ENCODE peak calls at places on chromosome 18, in four cellular contexts. One of them, this sample, is unnamed.

GRCh38 chr18:79695269-79695668 is 15.7 kb downstream of the CTDP1 start:
- DNase-seq in body of pancreas: no peak
- DNase-seq in prostate gland: no peak
- DNase-seq in A549: no peak
- DNase-seq in this sample: no peak

GRCh38 chr18:3604626-3605408 is 154.8 kb downstream of the TGIF1 start:
- DNase-seq in A549: no peak
- DNase-seq in prostate gland: no peak
- DNase-seq in body of pancreas: peak
- DNase-seq in this sample: no peak

GRCh38 chr18:10404148-10404547 is 50.3 kb upstream of the APCDD1 start:
- DNase-seq in body of pancreas: no peak
- DNase-seq in prostate gland: no peak
- DNase-seq in A549: no peak
- DNase-seq in this sample: no peak

GRCh38 chr18:32435631-32436500 is 34.8 kb downstream of the GAREM1 start:
- DNase-seq in prostate gland: no peak
- DNase-seq in A549: no peak
- DNase-seq in body of pancreas: no peak
- DNase-seq in this sample: no peak

GRCh38 chr18:74897971-74898657 is 300.4 kb downstream of the ZNF407 start:
- DNase-seq in prostate gland: no peak
- DNase-seq in body of pancreas: no peak
- DNase-seq in A549: no peak
- DNase-seq in this sample: no peak

GRCh38 chr18:63344263-63344662 is 22.7 kb downstream of the KDSR start:
- DNase-seq in body of pancreas: no peak
- DNase-seq in prostate gland: no peak
- DNase-seq in A549: no peak
- DNase-seq in this sample: no peak

GRCh38 chr18:68840554-68841263 is 42.8 kb downstream of the CCDC102B start:
- DNase-seq in prostate gland: no peak
- DNase-seq in A549: peak
- DNase-seq in body of pancreas: peak
- DNase-seq in this sample: no peak

GRCh38 chr18:36572135-36572856 is 256.5 kb downstream of the TPGS2 start:
- DNase-seq in A549: peak
- DNase-seq in body of pancreas: peak
- DNase-seq in prostate gland: peak
- DNase-seq in this sample: no peak

GRCh38 chr18:31097666-31098065 is 4.6 kb downstream of the DSC2 start:
- DNase-seq in body of pancreas: no peak
- DNase-seq in prostate gland: no peak
- DNase-seq in A549: no peak
- DNase-seq in this sample: peak

GRCh38 chr18:26652501-26652900 is 104.1 kb upstream of the KCTD1 start:
- DNase-seq in prostate gland: no peak
- DNase-seq in A549: no peak
- DNase-seq in body of pancreas: no peak
- DNase-seq in this sample: no peak

GRCh38 chr18:67094123-67094522 is 422.4 kb downstream of the DSEL start:
- DNase-seq in A549: no peak
- DNase-seq in prostate gland: no peak
- DNase-seq in body of pancreas: no peak
- DNase-seq in this sample: no peak

GRCh38 chr18:43789234-43790000 is 512.1 kb upstream of the SYT4 start:
- DNase-seq in prostate gland: no peak
- DNase-seq in A549: no peak
- DNase-seq in body of pancreas: peak
- DNase-seq in this sample: no peak

GRCh38 chr18:78584167-78585022 is 395.2 kb upstream of the SALL3 start:
- DNase-seq in prostate gland: no peak
- DNase-seq in body of pancreas: no peak
- DNase-seq in A549: no peak
- DNase-seq in this sample: no peak

GRCh38 chr18:68623342-68623741 is 91.6 kb downstream of the TMX3 start:
- DNase-seq in prostate gland: peak
- DNase-seq in body of pancreas: peak
- DNase-seq in A549: peak
- DNase-seq in this sample: no peak

GRCh38 chr18:6759579-6759978 is 30.1 kb downstream of the ARHGAP28 start:
- DNase-seq in A549: no peak
- DNase-seq in body of pancreas: no peak
- DNase-seq in prostate gland: no peak
- DNase-seq in this sample: no peak
- TF ChIP-seq POLR2A in A549: no peak
- TF ChIP-seq POLR2A in body of pancreas: no peak
- TF ChIP-seq POLR2A in prostate gland: no peak
- TF ChIP-seq POLR2A in this sample: no peak

DNA sequence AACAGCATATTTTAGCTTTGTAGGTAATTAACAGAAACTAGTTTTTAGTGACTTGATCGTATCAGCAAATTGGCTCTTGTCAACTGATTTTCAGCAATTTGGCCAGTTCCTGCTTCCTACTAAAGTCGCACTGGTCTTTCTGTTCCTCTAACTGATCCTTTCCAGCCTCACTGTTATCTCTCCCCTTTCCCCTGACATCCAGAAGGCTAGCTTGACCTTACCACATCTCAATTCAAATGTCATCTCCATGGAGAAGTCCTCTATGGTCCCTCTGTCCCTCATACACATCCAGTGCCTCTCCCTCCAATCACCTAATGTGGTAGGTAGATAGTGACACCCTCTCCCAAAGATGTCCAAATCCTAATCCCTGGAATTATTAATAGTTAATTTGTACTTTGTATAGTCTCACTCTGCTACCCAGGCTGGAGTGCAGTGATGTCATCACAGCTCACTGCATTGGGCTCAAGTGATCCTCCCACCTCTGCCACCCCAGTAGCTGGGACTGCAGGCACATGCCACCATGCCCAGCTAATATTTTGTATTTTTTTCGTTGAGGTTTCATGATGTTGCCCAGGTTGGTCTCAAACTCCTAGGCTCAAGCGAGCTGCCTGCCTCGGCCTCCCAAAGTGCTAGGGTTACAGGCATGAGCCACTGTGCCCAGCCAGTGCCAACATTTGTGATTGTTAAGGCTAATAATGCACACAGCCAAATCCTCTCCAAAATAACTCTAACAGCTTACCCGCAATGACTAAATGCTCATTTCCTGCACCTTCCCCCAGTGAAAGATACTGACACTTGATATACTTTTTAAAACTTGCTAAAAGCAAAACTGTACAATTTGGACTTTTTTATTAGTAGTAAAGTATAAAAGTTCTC is 16.9 kb downstream of the PSTPIP2 start:
- DNase-seq in prostate gland: no peak
- DNase-seq in A549: no peak
- DNase-seq in body of pancreas: no peak
- DNase-seq in this sample: no peak
- H3K27ac ChIP-seq in prostate gland: no peak
- H3K27ac ChIP-seq in A549: no peak
- H3K27ac ChIP-seq in body of pancreas: no peak
- H3K27ac ChIP-seq in this sample: no peak

GRCh38 chr18:50973367-50974126 is 5.7 kb downstream of the ELAC1 start:
- DNase-seq in A549: peak
- DNase-seq in body of pancreas: peak
- DNase-seq in prostate gland: no peak
- DNase-seq in this sample: no peak

GRCh38 chr18:50969448-50969847 is 1.6 kb downstream of the ELAC1 start:
- DNase-seq in prostate gland: no peak
- DNase-seq in body of pancreas: no peak
- DNase-seq in A549: no peak
- DNase-seq in this sample: no peak

GRCh38 chr18:50970006-50970405 is 2.2 kb downstream of the ELAC1 start:
- DNase-seq in prostate gland: peak
- DNase-seq in body of pancreas: peak
- DNase-seq in A549: no peak
- DNase-seq in this sample: no peak

DNA sequence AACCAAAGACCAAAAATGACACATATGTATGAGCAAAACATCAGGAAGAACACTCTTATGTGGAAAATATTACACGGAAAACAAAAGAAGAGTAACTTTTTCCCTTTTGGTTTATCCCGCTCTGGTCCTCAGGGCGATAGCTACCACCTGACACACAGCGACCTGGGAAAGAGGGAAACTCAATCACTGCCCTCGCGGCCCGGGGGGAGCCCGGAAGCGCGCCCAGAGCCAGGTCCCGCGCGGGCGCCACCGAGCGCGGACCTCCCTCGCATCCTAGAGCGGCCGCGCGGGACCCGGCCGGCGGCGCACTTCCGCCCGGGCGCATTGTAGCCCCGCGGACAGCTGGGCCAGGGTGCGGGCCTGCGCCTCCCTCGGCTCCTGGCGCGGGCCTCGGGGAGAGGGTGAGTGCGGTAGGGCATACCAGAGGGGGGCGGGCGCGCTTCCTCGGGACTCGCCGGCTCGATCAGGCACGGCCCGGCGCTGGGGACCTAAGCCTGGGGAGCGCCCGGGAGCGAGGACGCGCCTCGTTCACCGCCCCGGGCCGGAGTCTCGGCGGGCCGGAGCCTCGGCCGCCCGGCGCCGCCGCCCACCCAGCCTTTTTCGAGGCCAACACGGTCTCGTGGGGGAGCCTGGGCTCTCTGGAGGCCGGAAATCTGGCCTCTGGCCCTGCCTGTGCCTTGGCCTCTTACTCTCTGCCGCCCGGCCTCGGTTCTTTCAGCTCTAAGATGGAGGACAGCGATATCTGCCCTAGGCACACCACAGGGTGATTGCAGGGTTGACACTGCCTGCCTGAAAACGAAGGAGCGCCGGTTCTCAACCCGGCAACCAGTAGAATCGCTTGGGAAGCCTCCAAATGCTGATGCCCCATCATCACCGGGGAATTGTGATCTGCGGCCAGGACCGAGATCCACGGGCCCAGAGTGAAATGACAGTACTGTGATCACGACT is at the start of gene ELAC1:
- DNase-seq in A549: peak
- DNase-seq in body of pancreas: peak
- DNase-seq in prostate gland: peak
- DNase-seq in this sample: peak
- TF ChIP-seq POLR2A in A549: peak
- TF ChIP-seq POLR2A in body of pancreas: peak
- TF ChIP-seq POLR2A in prostate gland: peak
- TF ChIP-seq POLR2A in this sample: peak

GRCh38 chr18:6412933-6413472 is 1.7 kb downstream of the L3MBTL4 start:
- DNase-seq in prostate gland: no peak
- DNase-seq in body of pancreas: no peak
- DNase-seq in A549: no peak
- DNase-seq in this sample: no peak

GRCh38 chr18:6411367-6411766 is 3.3 kb downstream of the L3MBTL4 start:
- DNase-seq in prostate gland: no peak
- DNase-seq in A549: no peak
- DNase-seq in body of pancreas: no peak
- DNase-seq in this sample: no peak

GRCh38 chr18:6413554-6414117 is 1.1 kb downstream of the L3MBTL4 start:
- DNase-seq in A549: no peak
- DNase-seq in prostate gland: no peak
- DNase-seq in body of pancreas: peak
- DNase-seq in this sample: no peak

GRCh38 chr18:6414723-6415362 is at the start of gene L3MBTL4:
- DNase-seq in body of pancreas: peak
- DNase-seq in A549: no peak
- DNase-seq in prostate gland: peak
- DNase-seq in this sample: peak

DNA sequence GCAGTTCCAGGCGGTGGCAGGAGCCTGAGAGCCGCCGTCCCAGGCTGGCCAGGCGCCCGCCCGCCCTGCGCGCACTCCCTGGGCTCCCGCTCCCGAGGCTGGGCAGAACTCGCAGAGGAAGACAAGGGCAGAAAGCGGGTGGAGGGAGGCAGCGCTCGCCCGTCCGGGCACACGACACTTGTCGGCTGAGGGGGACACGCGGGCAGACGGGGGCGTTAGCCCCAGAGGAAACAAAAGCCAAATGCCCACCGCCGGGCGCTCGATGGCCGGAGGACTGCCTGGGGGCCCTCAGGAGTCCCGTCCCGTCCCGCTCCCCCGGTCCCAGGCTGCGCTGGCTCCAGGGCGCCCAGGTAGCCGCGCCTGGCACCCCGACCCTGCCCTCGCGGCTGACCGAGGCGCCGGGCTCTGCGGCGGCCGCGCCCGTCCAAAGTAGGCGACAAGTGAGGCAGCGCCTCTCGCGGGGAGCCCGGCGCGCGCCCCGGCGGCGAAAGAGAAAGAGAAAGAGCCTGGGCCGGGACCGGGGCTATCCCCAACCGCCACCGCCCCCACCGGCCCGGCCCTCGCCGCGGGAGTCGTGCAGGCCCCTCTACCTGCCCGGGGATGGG is 491 bp downstream of the L3MBTL4 start:
- DNase-seq in body of pancreas: peak
- DNase-seq in prostate gland: peak
- DNase-seq in A549: no peak
- DNase-seq in this sample: peak
- H3K27ac ChIP-seq in body of pancreas: peak
- H3K27ac ChIP-seq in prostate gland: peak
- H3K27ac ChIP-seq in A549: no peak
- H3K27ac ChIP-seq in this sample: peak

GRCh38 chr18:6992761-6993160 is 124.8 kb downstream of the LAMA1 start:
- DNase-seq in A549: no peak
- DNase-seq in body of pancreas: no peak
- DNase-seq in prostate gland: peak
- DNase-seq in this sample: no peak

GRCh38 chr18:6994719-6995430 is 122.7 kb downstream of the LAMA1 start:
- DNase-seq in body of pancreas: no peak
- DNase-seq in A549: no peak
- DNase-seq in prostate gland: peak
- DNase-seq in this sample: no peak

GRCh38 chr18:6997802-6998201 is 119.8 kb downstream of the LAMA1 start:
- DNase-seq in prostate gland: no peak
- DNase-seq in A549: no peak
- DNase-seq in body of pancreas: peak
- DNase-seq in this sample: no peak

GRCh38 chr18:6994053-6994452 is 123.5 kb downstream of the LAMA1 start:
- DNase-seq in prostate gland: peak
- DNase-seq in body of pancreas: no peak
- DNase-seq in A549: no peak
- DNase-seq in this sample: no peak
- TF ChIP-seq POLR2A in prostate gland: no peak
- TF ChIP-seq POLR2A in body of pancreas: no peak
- TF ChIP-seq POLR2A in A549: no peak
- TF ChIP-seq POLR2A in this sample: no peak